ENCODE peak calls at places on chromosome 9, in four cellular contexts. Z, I, E and T are unnamed samples. For H3K9me3, the result is how much of the 10 kb centered on the place peaks cover.

GRCh38 chr9:132334364-132334763 is 20.4 kb downstream of the SETX start:
- DNase-seq in Z (no peak), I (no peak), E (no peak), T (no peak)

GRCh38 chr9:22401671-22402070 is 45.0 kb upstream of the DMRTA1 start:
- DNase-seq in Z (no peak), I (no peak), E (no peak), T (no peak)

GRCh38 chr9:27787941-27788340 is 214.7 kb upstream of the C9orf72 start:
- DNase-seq in Z (no peak), I (no peak), E (no peak), T (no peak)

GRCh38 chr9:20544953-20545622 is 77.2 kb downstream of the MLLT3 start:
- DNase-seq in Z (no peak), I (no peak), E (no peak), T (no peak)

GRCh38 chr9:88387035-88387732 is 1.1 kb upstream of the SPIN1 start:
- DNase-seq in Z (no peak), I (peak), E (no peak), T (no peak)

GRCh38 chr9:127523312-127523851 is 72.1 kb downstream of the LRSAM1 start:
- DNase-seq in Z (no peak), I (peak), E (peak), T (no peak)

GRCh38 chr9:78775211-78775610 is 478.3 kb downstream of the PSAT1 start:
- DNase-seq in Z (no peak), I (no peak), E (no peak), T (no peak)

GRCh38 chr9:124032247-124032646 is 20.7 kb downstream of the LHX2 start:
- DNase-seq in Z (no peak), I (no peak), E (peak), T (no peak)

GRCh38 chr9:4117835-4118610 is 181.8 kb downstream of the GLIS3 start:
- DNase-seq in Z (peak), I (no peak), E (peak), T (peak)

GRCh38 chr9:96122756-96123155 is 179.2 kb downstream of the HSD17B3 start:
- DNase-seq in Z (no peak), I (peak), E (no peak), T (no peak)

GRCh38 chr9:124632077-124632621 is 125.0 kb upstream of the NR5A1 start:
- DNase-seq in Z (no peak), I (peak), E (no peak), T (no peak)

GRCh38 chr9:108053555-108054061 is 564.0 kb upstream of the KLF4 start:
- DNase-seq in Z (no peak), I (peak), E (no peak), T (peak)

GRCh38 chr9:38103340-38103739 is 34.3 kb upstream of the SHB start:
- DNase-seq in Z (no peak), I (no peak), E (no peak), T (no peak)

DNA sequence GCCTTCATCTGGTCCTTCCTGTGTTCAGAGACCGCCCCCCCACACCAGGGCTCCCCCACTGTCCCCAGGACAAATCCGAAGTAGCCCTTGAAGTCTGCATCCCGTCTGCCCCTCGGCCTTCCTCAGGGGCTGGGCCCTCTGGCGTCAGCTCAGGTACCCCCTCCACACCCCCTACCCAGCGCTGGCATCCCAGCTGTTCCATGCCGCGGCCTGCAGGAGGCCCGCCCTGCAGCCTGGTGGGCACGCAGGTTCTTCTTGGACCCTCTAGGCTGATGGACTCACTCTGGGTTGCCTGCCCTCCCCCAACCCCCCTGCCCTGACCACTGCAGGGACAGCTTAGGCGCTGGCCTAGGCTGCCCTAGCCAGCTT is 6.6 kb downstream of the SLC2A6 start:
- DNase-seq in Z (no peak), I (no peak), E (no peak), T (peak)
- H3K4me3 ChIP-seq in Z (no peak), I (no peak), E (no peak), T (no peak)

GRCh38 chr9:99948896-99949295 is 42.4 kb downstream of the STX17 start:
- DNase-seq in Z (no peak), I (no peak), E (no peak), T (no peak)

GRCh38 chr9:99955606-99956005 is 49.2 kb downstream of the STX17 start:
- DNase-seq in Z (no peak), I (no peak), E (no peak), T (no peak)

GRCh38 chr9:99954841-99955240 is 48.4 kb downstream of the STX17 start:
- DNase-seq in Z (no peak), I (no peak), E (no peak), T (no peak)

GRCh38 chr9:99948482-99948881 is 42.0 kb downstream of the STX17 start:
- DNase-seq in Z (no peak), I (no peak), E (no peak), T (no peak)

GRCh38 chr9:99954108-99954507 is 47.7 kb downstream of the STX17 start:
- DNase-seq in Z (no peak), I (no peak), E (no peak), T (no peak)
- H3K9me3 ChIP-seq in Z (under half), I (under half), E (under half), T (under half)

GRCh38 chr9:91844170-91844569 is 105.9 kb downstream of the ROR2 start:
- DNase-seq in Z (no peak), I (no peak), E (no peak), T (no peak)

GRCh38 chr9:91842358-91842757 is 107.7 kb downstream of the ROR2 start:
- DNase-seq in Z (no peak), I (no peak), E (no peak), T (no peak)

GRCh38 chr9:91843093-91843492 is 106.9 kb downstream of the ROR2 start:
- DNase-seq in Z (no peak), I (no peak), E (no peak), T (no peak)

GRCh38 chr9:91844656-91845291 is 105.3 kb downstream of the ROR2 start:
- DNase-seq in Z (no peak), I (no peak), E (no peak), T (no peak)

GRCh38 chr9:91843623-91844111 is 106.4 kb downstream of the ROR2 start:
- DNase-seq in Z (no peak), I (peak), E (peak), T (peak)
- H3K4me3 ChIP-seq in Z (no peak), I (no peak), E (no peak), T (no peak)

DNA sequence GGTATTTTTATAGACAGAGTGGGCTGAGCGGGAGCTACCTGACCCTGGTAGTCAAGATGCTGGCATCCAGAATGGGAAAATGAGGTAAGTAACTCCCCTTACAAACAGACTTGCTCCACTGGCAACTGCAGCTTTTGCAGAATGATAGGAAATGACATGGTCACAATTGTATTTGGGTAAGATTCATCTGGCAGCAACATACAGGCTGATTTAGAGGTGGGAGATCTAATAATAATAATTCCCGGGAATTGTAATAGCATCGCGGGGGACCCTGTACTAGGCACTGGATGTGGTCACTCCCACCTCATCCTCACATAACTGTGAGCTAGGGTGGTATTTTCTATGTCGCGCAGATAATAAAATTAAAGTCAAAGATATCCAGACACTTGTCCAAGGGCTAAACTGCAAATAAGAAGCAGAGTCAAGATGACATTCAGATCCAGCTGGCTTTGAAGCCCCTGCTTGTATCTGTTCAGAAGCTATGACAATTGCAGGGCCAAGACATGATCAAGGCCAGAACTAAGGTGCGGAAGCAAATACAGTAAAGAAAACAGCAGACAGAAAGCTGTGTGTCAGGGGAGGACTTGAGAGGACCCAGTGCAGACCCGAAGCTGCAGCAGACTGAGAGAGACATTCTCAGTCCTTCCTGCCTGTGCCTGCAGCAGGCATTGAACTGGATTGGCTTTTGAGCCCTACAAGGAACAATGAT is 507.2 kb downstream of the BNC2 start:
- DNase-seq in Z (no peak), I (no peak), E (no peak), T (no peak)
- H3K9me3 ChIP-seq in Z (under half), I (under half), E (under half), T (under half)

GRCh38 chr9:32385885-32386283 is 1.4 kb downstream of the ACO1 start:
- DNase-seq in Z (no peak), I (no peak), E (no peak), T (no peak)
- H3K4me3 ChIP-seq in Z (no peak), I (peak), E (peak), T (no peak)

GRCh38 chr9:5667391-5667790 is 38.5 kb downstream of the RIC1 start:
- DNase-seq in Z (no peak), I (no peak), E (no peak), T (no peak)
- H3K9me3 ChIP-seq in Z (under half), I (under half), E (under half), T (under half)

GRCh38 chr9:25415723-25416122 is 262.5 kb downstream of the TUSC1 start:
- DNase-seq in Z (no peak), I (no peak), E (no peak), T (no peak)
- H3K4me3 ChIP-seq in Z (no peak), I (no peak), E (no peak), T (no peak)

GRCh38 chr9:137040568-137040967 is 5.4 kb downstream of the NPDC1 start:
- DNase-seq in Z (no peak), I (no peak), E (no peak), T (no peak)

GRCh38 chr9:137038916-137039315 is 7.0 kb upstream of the FUT7 start:
- DNase-seq in Z (no peak), I (no peak), E (no peak), T (no peak)

GRCh38 chr9:137037483-137037882 is 5.6 kb upstream of the FUT7 start:
- DNase-seq in Z (no peak), I (no peak), E (no peak), T (no peak)

GRCh38 chr9:137041134-137041533 is 4.8 kb downstream of the NPDC1 start:
- DNase-seq in Z (no peak), I (no peak), E (no peak), T (peak)

DNA sequence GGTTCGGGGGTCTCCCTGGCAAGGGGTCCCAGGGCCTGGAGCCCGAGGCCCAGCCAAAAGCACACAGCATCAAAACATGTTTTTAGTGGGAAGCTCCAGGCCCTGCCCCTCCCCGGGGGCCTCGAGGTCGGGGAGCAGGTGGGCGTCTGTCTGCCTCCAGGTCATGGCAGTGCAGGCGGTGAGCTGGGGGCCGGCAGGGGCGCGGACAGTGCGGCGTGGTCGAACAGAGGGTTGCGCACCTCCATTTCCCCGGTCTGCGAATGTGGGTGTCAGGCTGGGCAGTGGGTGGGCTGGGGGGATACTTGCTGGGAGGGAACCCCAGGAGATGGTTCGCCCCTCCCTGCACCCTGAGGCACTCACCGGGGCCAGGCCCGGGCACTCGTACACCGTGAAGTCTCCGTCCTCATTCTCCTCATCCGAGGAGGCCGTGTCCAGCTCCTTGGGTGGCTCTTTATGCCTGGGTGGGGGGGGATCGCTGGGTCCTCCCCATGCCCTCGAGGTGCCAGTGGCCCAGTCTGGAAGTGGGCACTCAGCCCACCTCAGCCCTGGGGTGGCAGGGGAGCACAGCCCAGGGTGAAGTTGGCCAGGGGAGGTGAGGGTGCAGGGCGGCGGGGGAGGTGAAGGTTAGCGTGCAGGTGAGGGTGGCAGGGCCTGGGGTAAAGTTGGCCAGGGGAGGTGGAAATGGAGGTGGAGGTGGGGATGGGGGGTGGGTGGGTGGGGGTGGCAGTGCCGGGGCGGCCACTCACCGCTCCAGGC is 6.2 kb downstream of the NPDC1 start:
- DNase-seq in Z (no peak), I (no peak), E (no peak), T (no peak)
- H3K9me3 ChIP-seq in Z (under half), I (under half), E (under half), T (under half)

DNA sequence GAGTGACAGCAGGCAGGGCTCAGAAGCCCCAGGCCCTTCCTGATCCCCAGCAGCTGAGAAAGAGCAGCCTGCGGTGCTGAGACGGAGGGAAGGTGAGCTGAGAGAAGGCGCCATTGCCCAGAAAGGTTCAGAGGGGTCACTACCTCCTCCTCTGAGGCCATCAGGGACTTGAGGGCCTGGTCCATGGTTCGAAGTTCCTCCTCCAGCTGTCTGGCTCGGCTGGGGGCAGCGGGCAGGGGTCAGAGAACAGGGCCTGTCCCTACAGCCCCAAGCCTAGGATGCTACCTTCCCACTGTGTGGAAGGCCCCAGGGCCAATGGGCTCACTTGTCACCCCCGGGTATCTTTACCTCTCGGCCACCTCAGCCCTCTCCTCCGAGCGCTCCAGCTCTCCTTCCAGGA is 4.8 kb downstream of the TPM2 start:
- DNase-seq in Z (no peak), I (no peak), E (no peak), T (no peak)
- H3K4me3 ChIP-seq in Z (no peak), I (no peak), E (no peak), T (no peak)